ENCODE peak calls at places on chromosomes 2 and 18, in four cellular contexts. I is mesendoderm, M is IMR-90, L is H1. J is an unnamed sample.

GRCh38 chr2:27655155-27655951 is 8.1 kb downstream of the SUPT7L start:
- DNase-seq in I (peak), M (peak), L (no peak), J (no peak)

GRCh38 chr2:135337066-135337465 is 194.0 kb downstream of the ZRANB3 start:
- DNase-seq in I (no peak), M (no peak), L (no peak), J (no peak)

GRCh38 chr2:216057688-216058193 is 23.9 kb downstream of the PECR start:
- DNase-seq in I (no peak), M (peak), L (no peak), J (no peak)

GRCh38 chr2:69163109-69163508 is 150.1 kb downstream of the ANTXR1 start:
- DNase-seq in I (peak), M (peak), L (no peak), J (no peak)

GRCh38 chr2:156864753-156865152 is 392.8 kb upstream of the GALNT5 start:
- DNase-seq in I (no peak), M (no peak), L (no peak), J (no peak)

GRCh38 chr2:122129399-122129798 is 373.9 kb downstream of the TSN start:
- DNase-seq in I (peak), M (no peak), L (no peak), J (no peak)

GRCh38 chr2:219509780-219510511 is 4.3 kb upstream of the ASIC4 start:
- DNase-seq in I (peak), M (peak), L (no peak), J (peak)

GRCh38 chr2:138373993-138374408 is 127.6 kb upstream of the SPOPL start:
- DNase-seq in I (peak), M (peak), L (no peak), J (no peak)

GRCh38 chr2:169265581-169265980 is 96.8 kb downstream of the LRP2 start:
- DNase-seq in I (no peak), M (no peak), L (no peak), J (no peak)

GRCh38 chr2:215726070-215726469 is 287.3 kb downstream of the MREG start:
- DNase-seq in I (no peak), M (no peak), L (no peak), J (no peak)

GRCh38 chr2:45789317-45789716 is 137.8 kb downstream of the PRKCE start:
- DNase-seq in I (no peak), M (no peak), L (no peak), J (no peak)
- H4K5ac ChIP-seq in I (no peak), M (no peak), L (no peak), J (no peak)

DNA sequence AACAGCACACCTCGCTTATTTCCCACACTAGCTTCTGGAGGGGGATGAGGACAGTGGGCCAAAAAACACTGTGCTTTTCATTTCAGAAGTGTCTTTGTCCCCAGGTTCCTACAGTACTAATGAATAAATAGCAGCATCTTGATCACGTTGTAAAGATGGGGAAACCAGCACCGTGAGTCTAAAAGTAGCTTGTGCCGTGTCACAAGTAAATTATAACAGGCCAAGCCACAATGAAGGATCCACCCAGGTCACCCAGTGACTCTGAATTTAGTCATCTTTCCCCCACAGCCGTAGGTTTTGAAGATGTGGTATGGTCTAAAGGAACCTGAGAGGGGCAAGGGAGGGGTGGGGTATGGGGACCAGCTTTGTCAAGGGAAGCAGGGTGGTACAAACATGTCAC is 8.8 kb downstream of the FZD7 start:
- DNase-seq in I (no peak), M (no peak), L (no peak), J (no peak)
- H4K5ac ChIP-seq in I (no peak), M (no peak), L (no peak), J (no peak)

GRCh38 chr18:48659188-48660009 is 120.6 kb downstream of the CTIF start:
- DNase-seq in I (no peak), M (no peak), L (no peak), J (no peak)

GRCh38 chr18:48662021-48662661 is 123.3 kb downstream of the CTIF start:
- DNase-seq in I (peak), M (peak), L (no peak), J (no peak)

GRCh38 chr18:48663096-48663930 is 124.5 kb downstream of the CTIF start:
- DNase-seq in I (no peak), M (no peak), L (no peak), J (no peak)

GRCh38 chr18:48660346-48661228 is 121.8 kb downstream of the CTIF start:
- DNase-seq in I (no peak), M (no peak), L (no peak), J (no peak)

GRCh38 chr18:48661421-48661820 is 122.6 kb downstream of the CTIF start:
- DNase-seq in I (no peak), M (no peak), L (no peak), J (no peak)
- H4K5ac ChIP-seq in I (no peak), M (no peak), L (no peak), J (no peak)

DNA sequence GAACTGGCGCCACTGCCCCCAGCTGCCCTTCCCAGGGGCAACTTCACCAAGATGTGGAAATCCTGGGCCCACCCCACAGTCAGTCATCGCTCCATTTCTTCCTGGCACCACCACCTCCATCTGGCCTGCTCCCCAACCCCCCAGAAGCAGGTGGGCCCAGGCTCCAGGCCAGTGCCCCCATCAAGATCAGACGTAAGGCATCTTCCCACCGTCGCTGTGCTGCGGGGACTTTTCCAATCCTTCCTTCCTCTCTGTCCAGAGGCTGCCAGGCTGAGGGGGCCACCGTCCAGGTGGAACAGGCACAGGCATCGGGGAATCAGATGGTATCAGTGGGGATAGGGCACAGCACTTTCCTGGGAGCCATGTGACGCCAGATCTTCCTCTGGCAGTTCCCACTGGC is 8.1 kb downstream of the PRLH start:
- DNase-seq in I (no peak), M (no peak), L (no peak), J (no peak)
- H4K5ac ChIP-seq in I (no peak), M (no peak), L (no peak), J (no peak)

J was measured in H9.